ENCODE peak calls at places on chromosomes 3 and 15, in four cellular contexts. J, I, X and W are unnamed samples.

GRCh38 chr3:64878372-64878771 is 190.6 kb upstream of the ADAMTS9 start:
- DNase-seq in X (no peak), I (no peak), J (peak), W (no peak)

GRCh38 chr15:51758645-51759044 is 7.2 kb downstream of the TMOD2 start:
- DNase-seq in X (no peak), J (peak), I (no peak), W (no peak)

GRCh38 chr15:98875309-98875708 is 132.3 kb downstream of the PGPEP1L start:
- DNase-seq in X (no peak), J (peak), I (no peak), W (no peak)

GRCh38 chr3:100635273-100635701 is 25.9 kb downstream of the ADGRG7 start:
- DNase-seq in J (no peak), X (no peak), I (no peak), W (no peak)

GRCh38 chr3:152155654-152156053 is 113.1 kb upstream of the MBNL1 start:
- DNase-seq in J (no peak), I (no peak), X (no peak), W (no peak)

GRCh38 chr3:143068059-143068458 is 51.5 kb upstream of the CHST2 start:
- DNase-seq in J (no peak), X (no peak), I (no peak), W (no peak)

GRCh38 chr3:73547427-73548036 is 77.2 kb downstream of the PDZRN3 start:
- DNase-seq in J (peak), I (no peak), X (peak), W (no peak)

GRCh38 chr15:51938286-51938685 is 33.3 kb downstream of the LEO1 start:
- DNase-seq in X (no peak), J (no peak), I (no peak), W (no peak)

GRCh38 chr3:89654031-89654430 is 546.6 kb downstream of the EPHA3 start:
- DNase-seq in X (no peak), I (no peak), J (no peak), W (no peak)

GRCh38 chr15:41987925-41988275 is 15.5 kb upstream of the EHD4 start:
- DNase-seq in X (no peak), I (no peak), J (no peak), W (no peak)

GRCh38 chr3:46191730-46192129 is 16.4 kb downstream of the CCR1 start:
- DNase-seq in J (no peak), I (no peak), X (no peak), W (no peak)

GRCh38 chr3:12869025-12869695 is 27.8 kb upstream of the RPL32 start:
- DNase-seq in I (peak), X (no peak), J (no peak), W (peak)

GRCh38 chr3:48402281-48402732 is 27.6 kb downstream of the PLXNB1 start:
- DNase-seq in J (peak), I (peak), X (peak), W (peak)

GRCh38 chr3:13329746-13330145 is 90.4 kb downstream of the NUP210 start:
- DNase-seq in I (no peak), J (no peak), X (no peak), W (no peak)

GRCh38 chr3:162332344-162332743 is 835.7 kb downstream of the OTOL1 start:
- DNase-seq in J (peak), I (no peak), X (no peak), W (no peak)

GRCh38 chr3:2910997-2911396 is 199.2 kb downstream of the IL5RA start:
- DNase-seq in X (no peak), J (no peak), I (no peak), W (no peak)

GRCh38 chr3:187616307-187616939 is 53.8 kb downstream of the SST start:
- DNase-seq in J (peak), I (peak), X (peak), W (peak)

GRCh38 chr3:139378587-139378986 is 10.9 kb downstream of the COPB2 start:
- DNase-seq in X (peak), J (peak), I (no peak), W (no peak)

GRCh38 chr3:184241447-184242296 is 7.1 kb downstream of the ALG3 start:
- DNase-seq in I (peak), J (peak), X (no peak), W (peak)

GRCh38 chr15:70318996-70319465 is 221.3 kb upstream of the TLE3 start:
- DNase-seq in J (peak), X (peak), I (no peak), W (no peak)

GRCh38 chr3:15647629-15648167 is 46.2 kb downstream of the BTD start:
- DNase-seq in I (peak), X (peak), J (peak), W (peak)

GRCh38 chr3:161221881-161222600 is 930 bp downstream of the NMD3 start:
- DNase-seq in X (no peak), I (no peak), J (peak), W (peak)

GRCh38 chr15:37098468-37099320 is 1.7 kb downstream of the MEIS2 start:
- DNase-seq in X (no peak), J (no peak), I (peak), W (peak)

GRCh38 chr15:21261396-21261964 is 178.8 kb downstream of the POTEB3 start:
- DNase-seq in X (no peak), J (no peak), I (peak), W (no peak)

GRCh38 chr3:27544372-27544865 is 60.2 kb upstream of the SLC4A7 start:
- DNase-seq in I (no peak), J (peak), X (no peak), W (no peak)

GRCh38 chr3:150407051-150407817 is 864 bp upstream of the TSC22D2 start:
- DNase-seq in I (peak), X (no peak), J (peak), W (no peak)

GRCh38 chr3:111277226-111277625 is 205.6 kb downstream of the NECTIN3 start:
- DNase-seq in I (no peak), J (peak), X (peak), W (no peak)

GRCh38 chr15:28989239-28989830 is 103.6 kb downstream of the APBA2 start:
- DNase-seq in I (no peak), X (no peak), J (no peak), W (peak)

GRCh38 chr3:55532806-55533205 is 45.7 kb upstream of the WNT5A start:
- DNase-seq in X (no peak), I (no peak), J (no peak), W (no peak)

GRCh38 chr3:175422744-175423143 is 563.6 kb downstream of the NAALADL2 start:
- DNase-seq in J (no peak), I (no peak), X (no peak), W (no peak)

GRCh38 chr3:47370887-47371697 is 9.7 kb upstream of the PTPN23 start:
- DNase-seq in J (no peak), I (peak), X (no peak), W (peak)

GRCh38 chr3:179840985-179841384 is 188.1 kb downstream of the USP13 start:
- DNase-seq in J (peak), X (peak), I (no peak), W (no peak)

DNA sequence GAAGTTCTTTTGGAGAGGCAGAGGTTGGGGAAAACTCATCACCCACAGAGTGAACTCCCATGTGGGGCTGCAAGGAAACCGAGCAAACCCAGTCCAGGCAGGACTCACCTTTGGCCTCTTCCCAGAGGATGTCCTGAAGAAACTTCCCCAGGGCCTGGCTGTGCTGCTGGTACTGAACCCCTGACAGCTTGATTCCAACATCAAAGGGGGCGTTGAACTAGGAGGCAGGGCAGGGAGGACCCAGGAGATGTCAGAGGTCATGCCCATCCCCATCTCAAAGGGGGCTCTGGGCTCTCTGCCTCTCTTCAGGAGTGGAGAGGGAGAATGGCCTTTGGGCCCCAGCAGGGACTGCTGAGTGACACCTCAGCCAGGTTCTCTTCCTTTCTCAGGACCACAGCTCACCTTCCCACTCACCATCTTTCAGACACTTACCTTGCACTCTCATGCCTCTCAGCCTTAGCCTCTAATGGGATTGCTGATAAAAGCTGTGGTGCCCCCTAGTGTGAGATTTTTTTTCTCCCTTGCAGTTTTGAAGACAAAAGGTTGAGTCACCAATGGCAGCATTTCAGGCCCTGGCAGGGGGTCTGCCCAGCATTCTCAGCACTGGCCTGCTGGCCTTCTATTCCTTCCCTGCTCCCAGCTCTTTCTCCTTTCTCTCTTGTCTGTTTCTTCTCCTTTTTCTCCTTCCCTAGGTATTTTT is 6.0 kb downstream of the GHRL start:
- DNase-seq in X (peak), J (peak), I (peak), W (peak)
- TF ChIP-seq CTCF in X (peak), J (peak), I (peak), W (peak)

DNA sequence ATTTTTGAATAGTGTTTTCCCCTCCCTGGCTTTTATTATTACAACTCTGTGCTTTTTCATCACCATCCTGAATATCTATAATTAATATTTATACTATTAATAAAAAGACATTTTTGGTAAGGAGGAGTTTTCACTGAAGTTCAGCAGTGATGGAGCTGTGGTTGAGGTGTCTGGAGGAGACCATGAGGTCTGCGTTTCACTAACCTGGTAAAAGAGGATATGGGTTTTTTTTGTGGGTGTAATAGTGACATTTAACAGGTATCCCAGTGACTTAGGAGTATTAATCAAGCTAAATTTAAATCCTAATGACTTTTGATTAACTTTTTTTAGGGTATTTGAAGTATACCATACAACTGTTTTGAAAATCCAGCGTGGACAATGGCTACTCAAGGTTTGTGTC is 24.4 kb downstream of the CTNNB1 start:
- DNase-seq in X (no peak), J (no peak), I (no peak), W (no peak)
- TF ChIP-seq CTCF in X (no peak), J (no peak), I (no peak), W (no peak)

GRCh38 chr3:51550080-51550819 is 11.7 kb downstream of the RAD54L2 start:
- DNase-seq in I (no peak), J (no peak), X (no peak), W (no peak)
- TF ChIP-seq CTCF in I (no peak), J (no peak), X (no peak), W (no peak)

GRCh38 chr15:57667171-57667924 is 39.2 kb upstream of the POLR2M start:
- DNase-seq in I (no peak), X (peak), J (peak), W (no peak)
- TF ChIP-seq CTCF in I (no peak), X (peak), J (peak), W (no peak)

GRCh38 chr3:7423995-7424394 is 563.1 kb downstream of the GRM7 start:
- DNase-seq in I (no peak), X (no peak), J (no peak), W (no peak)

DNA sequence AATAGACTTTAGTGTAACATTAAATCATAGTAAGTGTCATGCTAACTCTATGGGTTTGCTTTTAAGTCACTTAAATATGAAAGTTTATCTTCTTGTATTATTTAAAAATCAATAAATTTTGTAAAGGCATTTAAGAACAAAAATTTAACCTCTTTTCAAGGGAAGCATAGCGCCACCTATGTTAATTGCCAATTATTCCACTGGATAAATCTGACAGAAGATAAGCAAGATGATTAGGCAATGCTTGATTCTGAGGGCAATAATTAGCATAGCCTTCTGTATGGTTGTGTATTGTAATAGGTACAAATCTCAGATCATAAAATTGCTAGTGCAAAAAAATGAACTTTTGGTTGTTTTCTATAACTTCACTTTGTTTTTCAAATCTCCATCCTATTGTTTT is 560.1 kb downstream of the GRM7 start:
- DNase-seq in X (no peak), J (no peak), I (no peak), W (no peak)
- TF ChIP-seq CTCF in X (no peak), J (no peak), I (no peak), W (no peak)

DNA sequence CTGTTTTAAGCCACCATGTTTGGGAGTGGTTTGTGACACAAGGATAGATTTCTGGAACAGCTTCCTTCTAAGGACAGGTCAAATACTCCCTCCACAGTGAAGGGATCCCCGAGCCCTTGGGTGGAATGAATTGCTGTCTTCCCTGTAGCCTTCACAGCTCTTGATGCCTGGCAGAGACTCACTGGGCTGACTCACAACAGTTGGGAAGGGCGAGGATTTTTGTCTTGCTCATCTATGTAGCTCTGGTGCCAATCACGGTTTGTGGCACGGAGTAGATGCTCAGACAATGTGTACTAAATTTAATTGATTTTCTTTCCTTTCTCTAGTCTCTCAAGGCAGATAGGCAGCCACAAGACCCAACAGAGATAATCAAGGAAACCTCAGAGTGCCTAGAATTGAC is 27.0 kb downstream of the CRYGS start:
- DNase-seq in J (no peak), X (no peak), I (no peak), W (no peak)
- TF ChIP-seq CTCF in J (no peak), X (no peak), I (no peak), W (no peak)

DNA sequence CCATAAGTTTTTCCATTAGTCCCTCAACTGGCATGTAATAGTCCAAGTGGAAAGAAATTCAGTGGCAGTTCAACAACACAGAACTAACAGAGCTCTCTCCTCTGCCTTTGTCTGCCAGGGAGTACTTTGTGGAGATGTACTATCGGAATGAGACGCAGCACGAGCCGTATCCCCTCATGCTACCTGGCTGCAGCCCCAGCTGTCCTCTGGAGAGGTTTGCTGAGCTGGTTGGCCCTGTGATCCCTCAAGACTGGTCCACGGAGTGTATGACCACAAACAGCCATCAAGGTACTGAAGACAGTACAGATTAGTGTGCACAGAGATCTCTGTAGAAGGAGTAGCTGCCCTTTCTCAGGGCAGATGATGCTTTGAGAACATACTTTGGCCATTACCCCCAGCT is 39.4 kb downstream of the ACP3 start:
- DNase-seq in X (no peak), J (no peak), I (no peak), W (no peak)
- TF ChIP-seq CTCF in X (no peak), J (no peak), I (no peak), W (no peak)

GRCh38 chr3:98617841-98618240 is 24.4 kb upstream of the CPOX start:
- DNase-seq in J (no peak), I (no peak), X (no peak), W (no peak)

GRCh38 chr3:98612996-98613517 is 19.6 kb upstream of the CPOX start:
- DNase-seq in I (no peak), X (no peak), J (no peak), W (no peak)

GRCh38 chr3:98608029-98608428 is 14.6 kb upstream of the CPOX start:
- DNase-seq in X (no peak), I (no peak), J (no peak), W (no peak)

GRCh38 chr3:98613616-98614015 is 20.2 kb upstream of the CPOX start:
- DNase-seq in J (no peak), I (no peak), X (no peak), W (no peak)

DNA sequence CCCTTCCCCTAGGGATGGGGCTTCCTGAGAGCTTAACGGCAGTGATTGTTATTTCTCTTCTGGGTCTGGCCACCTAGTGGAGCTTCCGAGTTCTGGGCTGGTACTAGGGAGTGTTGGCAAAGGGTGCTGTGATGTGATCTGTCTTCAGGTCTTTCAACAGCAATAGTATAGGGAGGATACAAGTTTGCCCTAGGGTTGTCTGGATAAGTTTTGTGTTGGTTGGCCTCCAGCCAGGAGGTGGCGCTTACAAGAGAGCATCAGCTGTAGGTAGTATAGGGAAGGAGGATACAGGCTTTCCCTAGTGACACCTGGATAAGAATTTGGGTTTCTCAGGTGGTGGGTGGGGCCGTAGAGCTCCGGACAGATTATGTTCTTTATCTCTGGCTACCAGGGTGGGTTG is 19.2 kb upstream of the CPOX start:
- DNase-seq in X (no peak), J (no peak), I (no peak), W (peak)
- TF ChIP-seq CTCF in X (no peak), J (peak), I (no peak), W (no peak)